ENCODE peak calls at places on chromosomes 11 and 22, in four cellular contexts. I, T, X and J are unnamed samples.

GRCh38 chr11:36266767-36267166 is 22.5 kb downstream of the COMMD9 start:
- DNase-seq in T (no peak), I (no peak), X (no peak), J (no peak)

GRCh38 chr22:35549338-35549737 is 8.7 kb downstream of the RASD2 start:
- DNase-seq in X (no peak), I (no peak), T (no peak), J (no peak)

GRCh38 chr11:130894322-130895025 is 21.8 kb downstream of the SNX19 start:
- DNase-seq in I (peak; percentile 71), X (peak; percentile 62), T (peak; percentile 15), J (peak; percentile 57)

GRCh38 chr11:32895471-32895870 is 2.9 kb downstream of the QSER1 start:
- DNase-seq in T (no peak), I (no peak), X (no peak), J (no peak)

GRCh38 chr11:16293204-16293681 is 63.1 kb downstream of the SOX6 start:
- DNase-seq in T (no peak), I (no peak), X (no peak), J (no peak)

GRCh38 chr11:118790357-118791014 is 478 bp downstream of the DDX6 start:
- DNase-seq in T (peak; percentile 26), X (no peak), I (peak; percentile 59), J (peak; percentile 79)

GRCh38 chr11:117913736-117914397 is 15.3 kb downstream of the TMPRSS13 start:
- DNase-seq in T (no peak), X (no peak), I (no peak), J (no peak)

GRCh38 chr11:57348636-57349323 is 10.6 kb downstream of the P2RX3 start:
- DNase-seq in X (no peak), I (no peak), T (no peak), J (no peak)

GRCh38 chr11:122850076-122850631 is 11.9 kb downstream of the CRTAM start:
- DNase-seq in I (no peak), T (no peak), X (no peak), J (no peak)

GRCh38 chr22:46934746-46935491 is 172.5 kb downstream of the TBC1D22A start:
- DNase-seq in I (peak; percentile 84), X (peak; percentile 53), T (peak; percentile 17), J (no peak)

GRCh38 chr11:88531776-88532175 is 194.2 kb upstream of the CTSC start:
- DNase-seq in T (no peak), X (no peak), I (no peak), J (no peak)

GRCh38 chr11:115202061-115202460 is 302.2 kb downstream of the CADM1 start:
- DNase-seq in I (no peak), T (no peak), X (no peak), J (no peak)

GRCh38 chr22:30423296-30423958 is 2.1 kb upstream of the MTFP1 start:
- DNase-seq in T (no peak), I (no peak), X (peak; percentile 56), J (no peak)

GRCh38 chr22:20957691-20958440 is 9.2 kb upstream of the AIFM3 start:
- DNase-seq in X (no peak), T (no peak), I (no peak), J (peak; percentile 25)

GRCh38 chr11:125001073-125001764 is 47.2 kb downstream of the CCDC15 start:
- DNase-seq in X (no peak), I (no peak), T (peak; percentile 5), J (no peak)

GRCh38 chr11:35994421-35994820 is 50.6 kb downstream of the LDLRAD3 start:
- DNase-seq in T (no peak), X (no peak), I (no peak), J (no peak)

GRCh38 chr11:81207421-81208054 is 1526.1 kb downstream of the FAM181B start:
- DNase-seq in I (no peak), T (no peak), X (no peak), J (no peak)

GRCh38 chr11:1862588-1863351 is 9.9 kb downstream of the LSP1 start:
- DNase-seq in X (no peak), T (no peak), I (no peak), J (no peak)

GRCh38 chr22:37284807-37285355 is 2.6 kb downstream of the CYTH4 start:
- DNase-seq in T (peak; percentile 68), I (no peak), X (no peak), J (no peak)

GRCh38 chr22:45844949-45845613 is 131.9 kb downstream of the WNT7B start:
- DNase-seq in T (no peak), X (no peak), I (no peak), J (no peak)

GRCh38 chr22:39478461-39478860 is 21.6 kb downstream of the MGAT3 start:
- DNase-seq in X (peak; percentile 44), I (no peak), T (no peak), J (no peak)

GRCh38 chr11:12587333-12587997 is 86.8 kb upstream of the TEAD1 start:
- DNase-seq in X (no peak), I (no peak), T (no peak), J (no peak)

DNA sequence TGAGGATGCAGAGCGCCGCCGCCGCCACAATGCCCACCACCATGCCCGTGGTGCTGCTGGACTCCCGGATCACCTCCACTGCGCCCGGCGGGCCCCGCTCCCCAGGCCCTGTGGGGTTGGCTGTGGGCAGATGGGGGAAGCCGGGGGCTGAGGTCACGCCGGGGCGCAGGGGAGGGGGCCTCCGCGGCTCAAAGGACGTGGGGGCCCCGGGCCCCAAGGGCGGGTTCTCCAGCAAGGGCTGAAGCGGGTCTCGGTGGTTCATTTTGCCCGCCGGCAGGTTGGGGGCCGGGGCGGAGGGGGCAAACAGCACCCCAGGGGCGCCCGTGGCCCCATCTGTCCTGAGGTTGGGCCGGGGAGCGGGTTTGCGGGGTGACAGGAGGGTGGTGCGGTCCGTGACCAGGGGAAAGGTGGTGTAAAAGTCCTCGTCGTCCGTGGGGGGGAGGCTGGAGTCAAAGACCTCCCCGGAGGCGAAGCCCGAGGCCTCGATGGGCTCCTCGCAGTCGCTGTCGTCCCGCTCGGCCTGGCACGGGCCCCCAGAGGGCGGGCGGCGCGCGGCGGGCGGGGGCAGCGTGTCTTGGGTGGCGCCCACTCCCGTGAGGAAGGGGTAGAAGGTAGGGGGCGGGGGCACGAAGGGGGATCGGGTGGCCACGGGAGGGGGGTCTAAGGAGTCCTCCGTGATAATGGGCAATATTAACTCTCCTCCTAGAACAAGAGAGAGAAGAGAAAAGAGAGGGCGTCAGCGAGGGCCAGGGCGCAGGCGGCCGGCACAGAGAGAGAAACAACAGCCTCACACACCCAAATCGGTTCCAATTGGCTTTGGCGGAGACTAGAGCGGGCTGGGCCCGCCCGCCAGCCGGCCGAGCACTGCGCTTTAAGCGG is 16.6 kb downstream of the SLC22A12 start:
- DNase-seq in X (no peak), T (no peak), I (no peak), J (no peak)
- TF ChIP-seq JUND in X (no peak), T (no peak), I (no peak), J (no peak)

GRCh38 chr11:69812927-69813326 is 6.3 kb downstream of the FGF3 start:
- DNase-seq in T (no peak), I (no peak), X (no peak), J (no peak)
- TF ChIP-seq REST in T (no peak), I (no peak), X (no peak), J (no peak)

GRCh38 chr22:28410050-28410816 is 269.4 kb downstream of the TTC28 start:
- DNase-seq in T (no peak), I (no peak), X (no peak), J (no peak)
- TF ChIP-seq FOXM1 in T (no peak), I (no peak), X (no peak), J (no peak)

GRCh38 chr22:42039271-42039670 is 31.3 kb downstream of the NAGA start:
- DNase-seq in X (no peak), I (no peak), T (no peak), J (no peak)

DNA sequence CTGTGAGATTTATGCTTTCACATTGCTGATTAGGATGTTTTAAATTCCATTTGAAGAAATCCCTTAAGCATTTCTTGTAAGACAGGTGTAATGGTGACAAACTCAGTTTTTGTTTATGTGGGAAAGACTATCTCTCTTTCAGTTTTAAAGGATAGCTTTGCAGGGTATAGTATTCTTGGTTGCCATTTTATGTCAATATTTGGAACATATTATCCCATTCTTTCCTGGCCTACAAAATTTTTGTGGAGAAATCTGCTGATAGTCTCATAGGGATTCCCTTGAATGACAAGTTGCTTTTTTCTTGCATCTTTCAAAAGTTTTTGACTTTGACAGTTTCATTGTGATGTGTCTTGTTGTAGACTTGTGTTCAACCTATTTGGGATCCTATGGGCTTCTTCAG is 28.8 kb downstream of the NAGA start:
- DNase-seq in T (no peak), X (no peak), I (no peak), J (no peak)
- TF ChIP-seq JUND in T (no peak), X (no peak), I (no peak), J (no peak)

GRCh38 chr11:8963569-8964323 is 496 bp downstream of the TMEM9B start:
- DNase-seq in X (peak; percentile 71), I (peak; percentile 70), T (peak; percentile 37), J (peak; percentile 85)
- TF ChIP-seq REST in X (no peak), I (no peak), T (no peak), J (no peak)

DNA sequence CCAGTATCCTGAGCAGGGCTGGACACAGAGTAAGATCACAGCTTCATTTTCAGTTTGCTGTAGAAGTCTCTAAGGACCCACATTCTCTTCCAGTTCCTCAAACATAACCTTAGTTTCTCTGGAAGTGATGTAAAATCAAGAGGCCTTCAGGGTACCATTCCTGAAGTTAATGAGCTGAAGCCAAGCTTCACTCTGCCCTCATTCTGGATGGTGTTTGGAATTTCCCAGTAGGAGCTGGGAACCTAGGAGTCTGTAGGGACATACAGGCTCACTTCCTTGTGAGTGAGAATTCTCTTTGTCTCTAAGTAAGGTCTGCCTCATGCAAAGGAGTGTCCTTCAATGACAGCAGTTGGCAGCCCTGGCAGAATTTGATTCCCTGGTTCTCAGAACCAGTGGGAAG is 142.4 kb upstream of the NARS2 start:
- DNase-seq in I (no peak), X (no peak), T (no peak), J (no peak)
- TF ChIP-seq FOXM1 in I (no peak), X (no peak), T (no peak), J (no peak)

DNA sequence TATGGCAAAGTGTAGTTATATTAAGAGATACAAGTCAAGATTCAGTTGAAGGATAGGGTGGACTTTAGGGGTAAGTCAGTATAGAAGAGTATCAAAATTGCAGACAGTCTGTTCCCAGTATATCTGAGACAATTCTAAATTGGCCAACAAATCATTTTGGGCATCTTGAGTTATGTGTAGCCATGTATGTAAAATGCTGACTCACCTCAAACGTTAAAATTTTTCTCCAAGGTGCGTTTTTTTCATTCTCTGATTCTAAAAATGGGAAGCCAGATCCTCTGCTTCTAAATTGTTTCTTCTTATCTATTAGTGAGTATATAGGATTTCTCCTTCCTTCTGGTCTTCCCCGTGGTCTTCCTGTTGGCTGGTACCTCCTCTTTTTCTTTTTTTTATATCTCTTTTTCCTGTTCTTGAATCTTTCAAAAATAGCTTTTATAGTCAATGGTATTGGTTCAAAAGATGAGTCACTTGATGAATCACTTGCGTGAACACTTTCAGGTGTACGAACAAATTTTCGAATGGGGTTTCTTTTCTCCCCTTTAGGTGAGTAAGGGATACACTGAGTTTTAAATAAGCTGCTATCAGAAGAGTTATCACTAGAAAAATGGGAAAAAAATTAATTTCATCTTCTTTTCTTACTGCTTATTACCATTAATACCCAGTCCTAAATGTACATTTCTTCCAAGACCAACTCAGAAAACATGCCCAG is 3.2 kb downstream of the TAF1D start:
- DNase-seq in T (no peak), I (no peak), X (no peak), J (no peak)
- TF ChIP-seq JUND in T (no peak), I (no peak), X (peak; percentile 30), J (peak; percentile 31)

GRCh38 chr11:70225629-70226582 is 22.8 kb downstream of the FADD start:
- DNase-seq in I (no peak), T (no peak), X (no peak), J (no peak)
- TF ChIP-seq REST in I (no peak), T (no peak), X (no peak), J (no peak)

GRCh38 chr11:91946397-91947090 is 278.1 kb upstream of the FAT3 start:
- DNase-seq in X (no peak), I (no peak), T (no peak), J (no peak)

GRCh38 chr11:91952056-91952455 is 272.6 kb upstream of the FAT3 start:
- DNase-seq in I (no peak), T (no peak), X (no peak), J (no peak)

GRCh38 chr11:91947215-91947614 is 277.4 kb upstream of the FAT3 start:
- DNase-seq in T (no peak), X (no peak), I (no peak), J (no peak)
- TF ChIP-seq FOXM1 in T (no peak), X (no peak), I (no peak), J (no peak)